ENCODE peak calls at places on chromosomes 2 and 18, in eight cellular contexts. R is colonic mucosa; D is uterus; L is naive thymus-derived CD4-positive, alpha-beta T cell; U is GM23248; T is keratinocyte; F is tibial artery; C is hepatocyte. W is an unnamed sample.

GRCh38 chr2:111028720-111029119 is 92.0 kb upstream of the BCL2L11 start:
- DNase-seq in R (peak; percentile 59), D (no peak), L (no peak), U (no peak), T (no peak), F (no peak), C (no peak), W (no peak)

GRCh38 chr18:78939105-78939504 is 40.5 kb upstream of the SALL3 start:
- DNase-seq in R (no peak), D (no peak), L (no peak), U (no peak), T (no peak), F (no peak), C (no peak), W (no peak)

GRCh38 chr2:20595439-20596192 is 55.3 kb downstream of the HS1BP3 start:
- DNase-seq in R (no peak), D (peak; percentile 24), L (no peak), U (no peak), T (no peak), F (peak; percentile 51), C (no peak), W (peak; percentile 55)

GRCh38 chr2:73020657-73021370 is 50.7 kb downstream of the SFXN5 start:
- DNase-seq in R (no peak), D (no peak), L (no peak), U (peak; percentile 84), T (no peak), F (no peak), C (peak; percentile 77), W (peak; percentile 70)

GRCh38 chr2:54620948-54621347 is 102.5 kb upstream of the EML6 start:
- DNase-seq in R (no peak), D (no peak), L (no peak), U (no peak), T (no peak), F (no peak), C (no peak), W (no peak)

GRCh38 chr2:177464549-177464948 is 72.0 kb downstream of the AGPS start:
- DNase-seq in R (no peak), D (no peak), L (no peak), U (no peak), T (no peak), F (no peak), C (no peak), W (no peak)

GRCh38 chr2:209472386-209472832 is 48.6 kb downstream of the MAP2 start:
- DNase-seq in R (no peak), D (no peak), L (no peak), U (peak; percentile 75), T (no peak), F (no peak), C (no peak), W (no peak)

GRCh38 chr2:50315366-50315765 is 716.6 kb downstream of the NRXN1 start:
- DNase-seq in R (no peak), D (no peak), L (no peak), U (no peak), T (no peak), F (no peak), C (no peak), W (no peak)

GRCh38 chr2:97748397-97748796 is 35.0 kb downstream of the ZAP70 start:
- DNase-seq in R (no peak), D (no peak), L (peak; percentile 68), U (peak; percentile 20), T (no peak), F (no peak), C (peak; percentile 27), W (no peak)

GRCh38 chr18:74550886-74551285 is 16.6 kb downstream of the CNDP1 start:
- DNase-seq in R (no peak), D (no peak), L (no peak), U (no peak), T (no peak), F (no peak), C (no peak), W (no peak)

GRCh38 chr2:46737577-46737976 is 178.0 kb downstream of the MCFD2 start:
- DNase-seq in R (no peak), D (no peak), L (no peak), U (peak; percentile 51), T (peak; percentile 4), F (no peak), C (peak; percentile 29), W (no peak)

GRCh38 chr2:6959751-6960150 is 42.5 kb downstream of the RNF144A start:
- DNase-seq in R (no peak), D (no peak), L (no peak), U (no peak), T (no peak), F (no peak), C (no peak), W (no peak)

GRCh38 chr2:108414945-108415344 is 34.1 kb upstream of the GCC2 start:
- DNase-seq in R (no peak), D (no peak), L (no peak), U (no peak), T (no peak), F (no peak), C (no peak), W (no peak)

GRCh38 chr2:108413731-108414130 is 35.3 kb upstream of the GCC2 start:
- DNase-seq in R (no peak), D (no peak), L (no peak), U (peak; percentile 46), T (no peak), F (no peak), C (no peak), W (no peak)

GRCh38 chr2:108414256-108414876 is 34.6 kb upstream of the GCC2 start:
- DNase-seq in R (no peak), D (no peak), L (no peak), U (peak; percentile 42), T (no peak), F (no peak), C (no peak), W (no peak)

GRCh38 chr2:108409768-108410167 is 32.0 kb downstream of the SULT1C4 start:
- DNase-seq in R (no peak), D (no peak), L (no peak), U (peak; percentile 63), T (no peak), F (no peak), C (no peak), W (no peak)

GRCh38 chr2:108412995-108413726 is 35.4 kb downstream of the SULT1C4 start:
- DNase-seq in R (no peak), D (no peak), L (no peak), U (peak; percentile 84), T (peak; percentile 94), F (no peak), C (peak; percentile 39), W (no peak)
- H3K4me3 ChIP-seq in R (no peak overlapping the region), D (no peak overlapping the region), L (no peak overlapping the region), U (no peak overlapping the region), T (no peak overlapping the region), F (no peak overlapping the region), C (no peak overlapping the region), W (no peak overlapping the region)

DNA sequence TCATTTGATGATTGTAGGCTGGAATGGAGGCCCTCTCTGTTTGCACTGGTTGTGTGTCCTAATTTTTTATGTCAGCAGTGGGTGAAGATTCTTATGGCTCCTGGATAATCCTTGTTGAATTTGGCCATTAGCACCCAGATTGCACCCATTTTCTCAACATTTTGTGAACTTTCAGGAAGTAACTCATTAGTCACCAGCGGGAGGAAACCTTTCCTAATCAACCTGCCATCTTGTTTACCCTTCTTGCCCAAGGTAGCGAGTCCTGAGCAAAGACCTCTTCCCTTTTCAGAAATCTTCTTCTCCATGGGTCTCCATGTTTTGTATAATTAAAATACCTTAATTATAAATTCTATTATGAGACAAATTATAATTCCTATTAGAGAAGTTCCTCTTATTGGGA is 76.0 kb downstream of the UGGT1 start:
- DNase-seq in R (no peak), D (no peak), L (no peak), U (no peak), T (no peak), F (no peak), C (no peak), W (no peak)
- H3K36me3 ChIP-seq in R (peaks cover 3% of the 10 kb centered on the region), D (no peaks in the 10 kb centered on the region), L (no peaks in the 10 kb centered on the region), U (peaks cover 43% of the 10 kb centered on the region), T (peaks cover 22% of the 10 kb centered on the region), F (peaks cover 77% of the 10 kb centered on the region), C (no peaks in the 10 kb centered on the region), W (peaks cover 78% of the 10 kb centered on the region)

GRCh38 chr2:188787661-188788044 is 186.5 kb upstream of the COL3A1 start:
- DNase-seq in R (no peak), D (no peak), L (no peak), U (peak; percentile 64), T (no peak), F (no peak), C (peak; percentile 12), W (no peak)
- H3K4me3 ChIP-seq in R (no peak overlapping the region), D (no peak overlapping the region), L (no peak overlapping the region), U (peak overlapping the region; percentile 57), T (no peak overlapping the region), F (no peak overlapping the region), C (no peak overlapping the region), W (no peak overlapping the region)

GRCh38 chr2:112758701-112759100 is 5.7 kb downstream of the CKAP2L start:
- DNase-seq in R (no peak), D (no peak), L (no peak), U (peak; percentile 9), T (no peak), F (no peak), C (no peak), W (no peak)
- H3K36me3 ChIP-seq in R (no peaks in the 10 kb centered on the region), D (no peaks in the 10 kb centered on the region), L (no peaks in the 10 kb centered on the region), U (no peaks in the 10 kb centered on the region), T (peaks cover 51% of the 10 kb centered on the region), F (no peaks in the 10 kb centered on the region), C (no peaks in the 10 kb centered on the region), W (no peaks in the 10 kb centered on the region)

GRCh38 chr2:178526256-178526655 is 46.0 kb downstream of the PLEKHA3 start:
- DNase-seq in R (no peak), D (no peak), L (no peak), U (no peak), T (no peak), F (no peak), C (no peak), W (no peak)
- H3K4me3 ChIP-seq in R (no peak overlapping the region), D (no peak overlapping the region), L (no peak overlapping the region), U (no peak overlapping the region), T (no peak overlapping the region), F (no peak overlapping the region), C (no peak overlapping the region), W (no peak overlapping the region)

GRCh38 chr2:238267884-238268680 is 20.3 kb downstream of the PER2 start:
- DNase-seq in R (no peak), D (no peak), L (no peak), U (no peak), T (no peak), F (no peak), C (no peak), W (no peak)

GRCh38 chr2:238269741-238270140 is 18.7 kb downstream of the PER2 start:
- DNase-seq in R (no peak), D (no peak), L (no peak), U (no peak), T (no peak), F (no peak), C (no peak), W (peak; percentile 13)

GRCh38 chr2:238272156-238272555 is 16.3 kb downstream of the PER2 start:
- DNase-seq in R (no peak), D (no peak), L (no peak), U (no peak), T (no peak), F (no peak), C (no peak), W (no peak)

GRCh38 chr2:238270606-238271005 is 17.8 kb downstream of the PER2 start:
- DNase-seq in R (no peak), D (no peak), L (no peak), U (no peak), T (no peak), F (no peak), C (no peak), W (no peak)

GRCh38 chr2:238271061-238271554 is 17.3 kb downstream of the PER2 start:
- DNase-seq in R (no peak), D (no peak), L (no peak), U (no peak), T (no peak), F (no peak), C (no peak), W (no peak)
- H3K36me3 ChIP-seq in R (peaks cover 6% of the 10 kb centered on the region), D (no peaks in the 10 kb centered on the region), L (peaks cover 8% of the 10 kb centered on the region), U (no peaks in the 10 kb centered on the region), T (peaks cover 1% of the 10 kb centered on the region), F (peaks cover 97% of the 10 kb centered on the region), C (no peaks in the 10 kb centered on the region), W (peaks cover 79% of the 10 kb centered on the region)